ENCODE peak calls at places on chromosomes 1 and 21, in four cellular contexts. Y is K562, Z is H1, C is HepG2. K is an unnamed sample.

GRCh38 chr1:56223962-56224361 is 355.4 kb downstream of the PLPP3 start:
- DNase-seq in Y (no peak), C (no peak), Z (no peak), K (no peak)

GRCh38 chr1:233015965-233016364 is 65.6 kb downstream of the NTPCR start:
- DNase-seq in Y (no peak), C (no peak), Z (no peak), K (no peak)

GRCh38 chr1:38571726-38572125 is 287.8 kb downstream of the RRAGC start:
- DNase-seq in Z (no peak), C (no peak), Y (no peak), K (no peak)

GRCh38 chr1:177471244-177471643 is 300.5 kb downstream of the BRINP2 start:
- DNase-seq in Y (no peak), Z (no peak), C (no peak), K (no peak)

GRCh38 chr1:224116131-224116530 is 2.2 kb downstream of the FBXO28 start:
- DNase-seq in C (peak), Z (no peak), Y (peak), K (peak)

GRCh38 chr1:220198186-220199005 is 73.9 kb downstream of the RAB3GAP2 start:
- DNase-seq in Z (no peak), C (no peak), Y (no peak), K (no peak)

GRCh38 chr1:229947968-229948367 is 119.1 kb upstream of the GALNT2 start:
- DNase-seq in Y (no peak), Z (no peak), C (no peak), K (no peak)

GRCh38 chr1:67635055-67635809 is 49.8 kb upstream of the GADD45A start:
- DNase-seq in Y (no peak), Z (peak), C (no peak), K (no peak)

GRCh38 chr1:198449281-198449680 is 91.2 kb downstream of the ATP6V1G3 start:
- DNase-seq in Y (no peak), C (no peak), Z (no peak), K (no peak)

GRCh38 chr1:176529395-176529794 is 66.4 kb downstream of the PAPPA2 start:
- DNase-seq in Z (no peak), C (no peak), Y (no peak), K (no peak)

GRCh38 chr1:116115476-116115875 is 4.3 kb downstream of the MAB21L3 start:
- DNase-seq in Y (no peak), Z (no peak), C (no peak), K (no peak)

GRCh38 chr1:168917309-168917708 is 188.3 kb upstream of the DPT start:
- DNase-seq in Y (no peak), C (no peak), Z (no peak), K (no peak)

GRCh38 chr1:153353226-153353947 is 4.3 kb upstream of the S100A9 start:
- DNase-seq in Y (peak), C (peak), Z (peak), K (no peak)

DNA sequence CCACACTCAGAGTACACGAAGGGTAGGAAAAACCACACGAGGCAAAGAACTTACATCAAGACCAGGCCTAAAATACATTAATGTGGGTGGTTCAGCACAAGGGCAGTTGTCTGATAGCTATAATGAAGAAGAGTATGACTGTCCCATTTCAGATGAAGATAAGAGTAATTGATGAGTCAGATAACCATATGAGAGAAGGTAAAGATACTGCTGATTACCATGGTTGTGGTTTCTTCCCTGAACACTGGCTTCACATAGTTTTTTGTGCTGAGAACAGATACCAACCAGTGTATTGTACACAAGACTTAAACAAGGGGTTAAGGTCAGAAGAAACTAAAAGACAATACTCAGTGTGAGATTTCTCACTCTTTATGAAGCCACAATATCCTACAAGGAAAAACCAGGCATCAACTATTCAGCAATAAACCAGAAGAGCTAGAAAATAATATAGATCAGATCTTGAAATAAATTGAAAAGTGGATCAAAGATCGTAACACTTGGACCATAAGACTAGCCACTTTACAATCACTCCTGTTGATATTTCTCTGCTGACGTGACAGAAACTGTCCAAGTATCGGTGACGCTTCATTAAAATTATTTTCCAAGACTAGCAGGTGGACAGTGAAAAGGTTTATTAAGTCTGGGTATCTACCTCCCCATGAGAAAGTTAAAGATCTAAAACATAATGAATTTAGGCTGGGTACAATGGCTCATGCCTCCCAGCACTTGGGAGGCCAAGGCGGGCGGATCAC is 28.6 kb downstream of the PUM1 start:
- DNase-seq in Z (no peak), Y (no peak), C (no peak), K (peak)
- TF ChIP-seq CHD2 in Z (no peak), Y (no peak), C (no peak), K (no peak)

GRCh38 chr1:244269169-244269568 is 182.5 kb downstream of the ADSS2 start:
- DNase-seq in Y (no peak), C (no peak), Z (no peak), K (no peak)
- TF ChIP-seq CEBPB in Y (no peak), C (no peak), Z (no peak), K (no peak)

DNA sequence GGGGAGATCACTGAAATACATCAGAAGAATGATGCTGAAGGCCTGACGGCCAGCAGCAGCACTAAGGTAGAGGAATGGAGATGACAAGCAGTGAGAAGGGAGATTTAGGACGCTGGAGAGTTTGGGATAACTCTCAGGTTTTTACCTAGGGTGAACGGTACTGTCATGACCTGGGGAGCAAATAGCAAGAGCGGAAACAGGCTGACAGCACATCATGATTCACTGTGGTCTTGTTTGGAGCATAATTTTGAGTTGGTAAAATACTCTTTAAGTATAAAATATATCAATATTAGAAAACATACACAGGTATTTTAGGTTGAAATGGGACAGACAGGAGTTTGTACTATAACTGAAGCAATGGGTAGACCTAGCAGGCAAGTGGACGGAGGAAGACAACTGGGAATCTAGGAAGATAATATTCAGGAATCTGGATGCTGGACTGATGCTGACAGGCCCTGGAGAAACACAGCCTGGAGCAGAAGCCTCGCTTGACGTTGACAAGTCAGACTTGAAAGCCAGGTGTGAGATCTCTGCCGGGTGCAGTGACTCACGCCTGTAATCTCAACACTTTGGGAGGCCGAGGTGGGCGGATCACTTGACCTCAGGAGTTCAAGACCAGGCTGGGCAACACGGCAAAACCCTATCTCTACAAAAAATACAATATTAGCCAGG is 33.3 kb downstream of the ALG14 start:
- DNase-seq in Z (no peak), C (no peak), Y (no peak), K (no peak)
- TF ChIP-seq ATF3 in Z (no peak), C (no peak), Y (no peak), K (no peak)

GRCh38 chr1:156923565-156924477 is 3.4 kb downstream of the LRRC71 start:
- DNase-seq in C (no peak), Z (peak), Y (peak), K (no peak)
- TF ChIP-seq CHD2 in C (no peak), Z (no peak), Y (no peak), K (no peak)

GRCh38 chr21:42218836-42219605 is at the start of gene ABCG1:
- DNase-seq in Y (peak), Z (peak), C (no peak), K (no peak)
- TF ChIP-seq CEBPB in Y (no peak), Z (no peak), C (no peak), K (no peak)

GRCh38 chr1:209768354-209768774 is 12.5 kb downstream of the TRAF3IP3 start:
- DNase-seq in C (no peak), Z (no peak), Y (no peak), K (peak)

GRCh38 chr1:209772116-209772515 is 12.2 kb downstream of the C1orf74 start:
- DNase-seq in C (no peak), Z (no peak), Y (no peak), K (no peak)

GRCh38 chr1:209769956-209770355 is 14.1 kb downstream of the TRAF3IP3 start:
- DNase-seq in Y (no peak), Z (no peak), C (no peak), K (no peak)

GRCh38 chr1:209769171-209769904 is 13.5 kb downstream of the TRAF3IP3 start:
- DNase-seq in Z (no peak), C (no peak), Y (no peak), K (peak)

GRCh38 chr1:209770636-209771415 is 13.5 kb downstream of the C1orf74 start:
- DNase-seq in Z (no peak), C (no peak), Y (no peak), K (no peak)
- TF ChIP-seq ATF3 in Z (no peak), C (no peak), Y (no peak), K (no peak)

DNA sequence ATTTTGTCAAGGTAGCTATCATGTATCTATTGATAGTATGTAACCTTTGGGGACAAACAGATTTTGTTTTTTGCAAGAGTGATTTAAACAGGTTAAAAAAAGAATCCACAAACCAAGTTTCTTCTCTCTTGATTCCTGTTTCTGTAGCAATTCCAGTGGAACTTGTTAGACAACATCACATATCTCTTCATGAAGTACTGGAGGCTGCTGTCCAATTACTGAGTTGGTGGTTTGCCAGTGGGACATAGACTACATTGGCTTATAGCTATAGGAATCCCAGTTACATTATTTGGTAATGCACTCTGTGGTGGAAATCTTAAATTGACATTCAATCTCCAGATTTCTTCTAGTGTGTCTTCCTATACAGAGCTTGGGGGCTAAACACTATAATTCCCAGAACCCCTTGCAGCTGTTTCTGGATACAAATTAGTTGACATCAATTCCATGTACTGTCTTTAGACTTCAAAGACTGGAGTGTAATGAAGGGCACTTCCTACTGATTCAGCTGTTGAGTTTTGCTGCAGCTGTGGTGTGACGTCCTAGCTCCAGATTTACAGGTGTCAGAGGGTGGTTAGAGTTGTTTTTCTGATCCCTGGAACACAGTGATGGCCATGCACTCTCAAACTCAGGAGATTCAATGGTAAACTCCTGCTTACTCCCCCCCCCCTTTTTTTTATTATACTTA is 29.4 kb upstream of the GCLM start:
- DNase-seq in Y (no peak), Z (no peak), C (no peak), K (no peak)
- TF ChIP-seq CHD2 in Y (no peak), Z (no peak), C (no peak), K (no peak)

K was measured in GM12878.